ENCODE peak calls at places on chromosomes 16 and 17, in six cellular contexts. One of them, this sample, is unnamed.

GRCh38 chr17:76382305-76382802 is 2.1 kb upstream of the SPHK1 start:
- DNase-seq in H1: no peak
- DNase-seq in IMR-90: peak
- DNase-seq in HCT116: no peak
- DNase-seq in H9: peak
- DNase-seq in neural progenitor cell: peak
- DNase-seq in this sample: peak

GRCh38 chr16:24701521-24701951 is 27.9 kb upstream of the TNRC6A start:
- DNase-seq in H1: no peak
- DNase-seq in IMR-90: peak
- DNase-seq in HCT116: no peak
- DNase-seq in H9: no peak
- DNase-seq in neural progenitor cell: no peak
- DNase-seq in this sample: peak

GRCh38 chr17:60284709-60285108 is 107.2 kb downstream of the USP32 start:
- DNase-seq in H1: no peak
- DNase-seq in IMR-90: no peak
- DNase-seq in HCT116: no peak
- DNase-seq in H9: no peak
- DNase-seq in neural progenitor cell: no peak
- DNase-seq in this sample: no peak

GRCh38 chr17:68302066-68302564 is 10.8 kb downstream of the ARSG start:
- DNase-seq in H1: no peak
- DNase-seq in IMR-90: peak
- DNase-seq in HCT116: no peak
- DNase-seq in H9: no peak
- DNase-seq in neural progenitor cell: no peak
- DNase-seq in this sample: no peak

GRCh38 chr17:39236383-39236927 is 10.7 kb upstream of the STAC2 start:
- DNase-seq in H1: no peak
- DNase-seq in IMR-90: no peak
- DNase-seq in HCT116: no peak
- DNase-seq in H9: no peak
- DNase-seq in neural progenitor cell: no peak
- DNase-seq in this sample: no peak

GRCh38 chr17:21474815-21475214 is 98.7 kb downstream of the KCNJ12 start:
- DNase-seq in H1: no peak
- DNase-seq in IMR-90: no peak
- DNase-seq in HCT116: no peak
- DNase-seq in H9: no peak
- DNase-seq in neural progenitor cell: no peak
- DNase-seq in this sample: no peak

GRCh38 chr16:57016301-57016700 is 26.9 kb downstream of the NLRC5 start:
- DNase-seq in H1: no peak
- DNase-seq in IMR-90: no peak
- DNase-seq in HCT116: no peak
- DNase-seq in H9: no peak
- DNase-seq in neural progenitor cell: no peak
- DNase-seq in this sample: no peak

GRCh38 chr16:77191259-77191969 is 424 bp downstream of the MON1B start:
- DNase-seq in H1: no peak
- DNase-seq in IMR-90: no peak
- DNase-seq in HCT116: no peak
- DNase-seq in H9: no peak
- DNase-seq in neural progenitor cell: peak
- DNase-seq in this sample: peak

DNA sequence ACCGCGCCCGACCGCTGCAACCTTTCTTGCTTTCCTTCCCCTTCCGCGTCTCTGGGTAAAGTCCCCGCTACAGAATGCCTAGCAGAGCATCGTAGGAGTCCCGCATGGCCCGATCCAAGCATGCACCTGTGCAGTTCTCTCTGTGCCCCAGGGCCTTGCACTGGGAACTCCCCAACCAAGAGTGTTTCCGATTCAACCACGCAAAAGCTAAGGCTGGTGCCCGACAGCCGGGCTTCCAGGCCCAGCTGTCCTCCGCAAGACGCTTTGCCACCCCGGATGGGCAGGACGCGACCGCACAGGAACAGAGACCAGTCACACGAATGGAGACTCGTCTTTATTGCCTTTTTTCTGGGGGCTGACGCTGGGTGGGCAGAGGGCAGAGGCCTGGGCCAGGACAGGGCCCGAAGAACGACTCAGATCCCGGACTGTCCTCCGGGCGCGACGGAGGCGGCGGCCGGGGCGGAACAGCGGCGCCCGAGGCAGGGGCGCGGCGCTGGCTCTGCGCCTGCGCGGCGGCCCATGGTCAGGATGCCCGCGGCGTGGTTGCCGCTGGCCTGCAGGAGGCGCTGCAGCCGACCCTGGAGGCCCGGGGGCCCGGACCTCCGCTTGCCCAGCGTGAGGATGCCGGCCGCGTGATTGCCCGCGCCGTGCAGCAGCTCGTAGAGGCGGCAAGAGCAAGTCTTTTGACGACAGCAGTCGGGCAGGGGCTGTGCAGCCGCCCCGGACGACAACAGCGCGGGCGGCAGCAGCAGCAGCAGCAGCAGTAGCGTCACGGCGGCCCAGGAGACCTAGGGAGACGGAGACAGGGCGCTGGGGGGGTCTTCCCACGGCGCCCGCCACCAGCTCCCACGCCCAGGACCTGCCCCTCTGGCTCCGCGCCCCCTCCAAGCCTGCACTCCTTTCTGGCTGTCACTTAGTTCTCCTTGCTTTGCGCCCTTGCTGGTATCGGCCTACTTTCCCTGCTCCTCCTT is 1.2 kb downstream of the HCRT start:
- DNase-seq in H1: no peak
- DNase-seq in IMR-90: peak
- DNase-seq in HCT116: peak
- DNase-seq in H9: peak
- DNase-seq in neural progenitor cell: peak
- DNase-seq in this sample: peak
- TF ChIP-seq CTCF in H1: peak
- TF ChIP-seq CTCF in IMR-90: peak
- TF ChIP-seq CTCF in HCT116: peak
- TF ChIP-seq CTCF in H9: peak
- TF ChIP-seq CTCF in neural progenitor cell: peak
- TF ChIP-seq CTCF in this sample: peak

DNA sequence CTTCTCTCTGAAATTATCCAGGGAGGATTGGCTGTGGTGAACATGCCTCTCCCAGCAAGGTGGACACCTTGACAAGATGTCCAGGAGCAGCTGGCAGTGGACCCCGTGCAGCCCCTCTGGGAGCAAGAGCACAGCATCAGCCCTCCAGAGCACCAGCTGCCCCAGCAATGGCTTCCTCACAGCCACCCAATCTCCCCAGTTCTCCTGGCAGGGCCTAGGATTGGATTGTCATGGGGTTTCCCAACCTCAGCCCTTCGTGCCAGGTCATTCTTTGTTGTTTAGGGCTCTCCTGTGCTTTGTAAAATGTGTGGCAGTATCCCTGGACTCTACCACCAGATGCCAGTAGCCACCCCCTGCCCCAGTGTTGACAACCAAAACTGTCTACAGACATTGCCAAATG is 1.8 kb upstream of the KRT36 start:
- DNase-seq in H1: no peak
- DNase-seq in IMR-90: no peak
- DNase-seq in HCT116: no peak
- DNase-seq in H9: no peak
- DNase-seq in neural progenitor cell: no peak
- DNase-seq in this sample: no peak
- H3K9ac ChIP-seq in H1: no peak
- H3K9ac ChIP-seq in IMR-90: no peak
- H3K9ac ChIP-seq in HCT116: no peak
- H3K9ac ChIP-seq in H9: no peak
- H3K9ac ChIP-seq in neural progenitor cell: no peak
- H3K9ac ChIP-seq in this sample: no peak

DNA sequence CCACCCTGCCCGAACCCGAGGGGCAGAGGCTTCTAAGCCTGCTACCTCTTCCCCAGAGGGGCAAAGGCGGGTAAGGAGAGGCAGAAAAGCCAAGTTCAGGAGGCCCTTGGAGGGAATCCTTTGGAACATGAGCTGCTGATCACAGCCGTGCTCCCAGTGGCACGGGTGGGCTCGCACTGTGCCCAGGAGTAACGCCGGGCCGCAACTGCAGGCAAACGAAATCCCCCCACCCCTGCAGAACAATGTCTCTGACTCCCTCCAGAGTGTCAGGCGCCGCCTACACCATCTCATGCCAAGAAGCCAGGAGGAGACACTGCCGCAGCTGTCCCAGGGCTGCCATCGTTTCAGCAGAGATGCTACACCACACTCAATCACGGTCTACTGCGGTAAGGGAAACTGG is 8.9 kb downstream of the P4HB start:
- DNase-seq in H1: no peak
- DNase-seq in IMR-90: no peak
- DNase-seq in HCT116: no peak
- DNase-seq in H9: no peak
- DNase-seq in neural progenitor cell: no peak
- DNase-seq in this sample: no peak
- TF ChIP-seq CTCF in H1: no peak
- TF ChIP-seq CTCF in IMR-90: no peak
- TF ChIP-seq CTCF in HCT116: no peak
- TF ChIP-seq CTCF in H9: no peak
- TF ChIP-seq CTCF in neural progenitor cell: no peak
- TF ChIP-seq CTCF in this sample: no peak

GRCh38 chr17:64778367-64779290 is 116.5 kb upstream of the SMURF2 start:
- DNase-seq in H1: no peak
- DNase-seq in IMR-90: no peak
- DNase-seq in HCT116: no peak
- DNase-seq in H9: peak
- DNase-seq in neural progenitor cell: peak
- DNase-seq in this sample: peak

GRCh38 chr17:64778102-64778366 is 115.9 kb upstream of the SMURF2 start:
- DNase-seq in H1: no peak
- DNase-seq in IMR-90: no peak
- DNase-seq in HCT116: no peak
- DNase-seq in H9: no peak
- DNase-seq in neural progenitor cell: no peak
- DNase-seq in this sample: no peak

GRCh38 chr17:64775701-64776570 is 113.8 kb upstream of the SMURF2 start:
- DNase-seq in H1: no peak
- DNase-seq in IMR-90: no peak
- DNase-seq in HCT116: no peak
- DNase-seq in H9: no peak
- DNase-seq in neural progenitor cell: no peak
- DNase-seq in this sample: peak

GRCh38 chr17:64779344-64780095 is 117.4 kb upstream of the SMURF2 start:
- DNase-seq in H1: no peak
- DNase-seq in IMR-90: no peak
- DNase-seq in HCT116: no peak
- DNase-seq in H9: peak
- DNase-seq in neural progenitor cell: peak
- DNase-seq in this sample: no peak

DNA sequence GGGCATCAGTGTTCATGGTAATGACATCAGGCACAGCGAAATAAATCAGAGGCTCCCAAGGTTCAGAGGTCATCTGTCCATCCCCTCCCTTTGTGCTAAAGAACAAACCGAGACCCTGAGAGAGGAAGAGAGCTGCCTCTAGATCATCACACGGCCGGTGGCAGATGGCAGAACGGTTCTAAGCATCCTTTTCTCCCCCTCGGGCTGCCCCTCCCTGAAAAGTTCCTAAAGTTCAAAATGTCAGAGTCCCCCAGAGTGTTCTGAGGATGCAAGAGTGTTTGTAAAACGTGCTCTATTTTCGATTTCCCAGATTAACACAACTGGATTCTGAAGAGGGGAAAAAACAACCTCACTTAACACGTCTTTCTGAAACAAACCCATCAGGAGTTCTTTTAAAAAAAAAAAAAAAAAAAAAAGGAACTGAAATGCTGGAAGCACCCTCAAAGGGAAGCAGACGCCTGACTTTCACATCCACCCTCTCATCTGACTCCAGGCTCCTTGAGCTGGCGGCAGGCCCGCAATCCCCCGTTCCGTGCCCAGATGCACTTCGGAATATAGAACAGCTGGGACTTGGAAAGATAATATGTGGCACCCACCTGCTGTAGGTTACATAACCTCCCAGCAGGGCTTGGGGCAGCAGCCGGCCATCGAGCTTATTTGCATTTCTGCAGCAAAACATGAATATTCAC is 115.5 kb upstream of the SMURF2 start:
- DNase-seq in H1: no peak
- DNase-seq in IMR-90: no peak
- DNase-seq in HCT116: no peak
- DNase-seq in H9: no peak
- DNase-seq in neural progenitor cell: peak
- DNase-seq in this sample: peak
- H3K9ac ChIP-seq in H1: no peak
- H3K9ac ChIP-seq in IMR-90: no peak
- H3K9ac ChIP-seq in HCT116: no peak
- H3K9ac ChIP-seq in H9: no peak
- H3K9ac ChIP-seq in neural progenitor cell: no peak
- H3K9ac ChIP-seq in this sample: no peak

This sample was measured in kidney.